ENCODE peak calls at places on chromosomes 6 and 20, in ten cellular contexts. U, Y, M, T, V, L, H, Z, J and G are unnamed samples.

GRCh38 chr6:97133071-97133470 is 149.9 kb downstream of the MMS22L start:
- DNase-seq in U (no peak), Y (no peak), M (no peak), T (no peak), V (peak), L (no peak), H (no peak), Z (no peak), J (no peak), G (no peak)

GRCh38 chr6:3252861-3253596 is 5.7 kb upstream of the PSMG4 start:
- DNase-seq in U (peak), Y (no peak), M (no peak), T (no peak), V (no peak), L (no peak), H (no peak), Z (no peak), J (no peak), G (no peak)

GRCh38 chr20:37969949-37970855 is 63.1 kb downstream of the TTI1 start:
- DNase-seq in U (no peak), Y (no peak), M (no peak), T (no peak), V (no peak), L (no peak), H (no peak), Z (peak), J (no peak), G (no peak)

GRCh38 chr6:33440649-33441309 is 13.6 kb upstream of the ZBTB9 start:
- DNase-seq in U (no peak), Y (no peak), M (no peak), T (no peak), V (no peak), L (no peak), H (no peak), Z (no peak), J (no peak), G (no peak)

GRCh38 chr6:8059129-8059528 is 5.1 kb downstream of the BLOC1S5 start:
- DNase-seq in U (no peak), Y (peak), M (no peak), T (no peak), V (peak), L (no peak), H (no peak), Z (no peak), J (no peak), G (no peak)

GRCh38 chr6:157941101-157941863 is 40.4 kb upstream of the SYNJ2 start:
- DNase-seq in U (no peak), Y (no peak), M (no peak), T (no peak), V (no peak), L (no peak), H (no peak), Z (no peak), J (no peak), G (no peak)

GRCh38 chr6:109693128-109693527 is 2.0 kb downstream of the FIG4 start:
- DNase-seq in U (no peak), Y (peak), M (no peak), T (no peak), V (no peak), L (no peak), H (no peak), Z (no peak), J (no peak), G (no peak)

GRCh38 chr6:141290871-141291270 is 841.9 kb upstream of the GJE1 start:
- DNase-seq in U (no peak), Y (no peak), M (no peak), T (no peak), V (no peak), L (no peak), H (no peak), Z (no peak), J (no peak), G (no peak)

GRCh38 chr6:152206072-152206818 is 398.8 kb downstream of the ESR1 start:
- DNase-seq in U (no peak), Y (peak), M (peak), T (peak), V (no peak), L (peak), H (peak), Z (peak), J (no peak), G (peak)

GRCh38 chr6:47278545-47278944 is 31.2 kb downstream of the TNFRSF21 start:
- DNase-seq in U (no peak), Y (no peak), M (no peak), T (no peak), V (no peak), L (no peak), H (no peak), Z (peak), J (no peak), G (no peak)

GRCh38 chr6:40881501-40881900 is 157.5 kb downstream of the UNC5CL start:
- DNase-seq in U (no peak), Y (no peak), M (no peak), T (no peak), V (no peak), L (no peak), H (no peak), Z (no peak), J (no peak), G (no peak)

GRCh38 chr20:56111951-56112730 is 106.8 kb upstream of the CBLN4 start:
- DNase-seq in U (no peak), Y (no peak), M (no peak), T (no peak), V (no peak), L (no peak), H (no peak), Z (no peak), J (no peak), G (no peak)

DNA sequence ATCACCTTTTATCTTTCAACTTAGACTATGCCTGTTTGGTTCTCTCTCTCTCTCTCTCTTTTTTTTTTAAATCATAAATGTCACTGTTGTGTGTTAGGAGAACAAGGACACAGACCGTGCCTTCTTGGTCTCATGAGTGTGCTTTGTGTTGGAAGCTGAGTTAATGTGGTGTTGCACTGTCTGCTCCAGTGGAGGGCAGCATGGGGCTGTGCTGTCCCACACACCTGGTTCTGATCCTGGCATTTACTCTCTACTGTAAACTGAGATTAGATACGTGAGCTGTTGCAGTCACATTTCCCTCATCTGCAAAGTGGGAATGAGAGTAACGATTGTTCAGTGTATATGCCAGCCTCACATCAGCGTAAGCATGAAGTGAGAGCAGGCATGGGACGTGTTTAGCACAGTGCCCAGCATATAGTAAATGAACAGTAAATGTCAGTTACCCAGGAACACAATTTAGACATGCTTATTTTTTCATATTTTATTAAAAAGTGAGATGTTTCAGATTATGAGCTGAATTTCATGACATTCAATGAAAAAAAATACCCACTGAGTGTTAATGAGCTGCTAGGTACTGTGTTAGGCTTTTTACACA is 161.1 kb downstream of the FARS2 start:
- DNase-seq in U (no peak), Y (peak), M (peak), T (no peak), V (peak), L (peak), H (peak), Z (peak), J (no peak), G (no peak)
- TF ChIP-seq CTCF in U (no peak), Y (peak), M (peak), T (peak), V (peak), L (peak), H (no peak), Z (peak), J (peak), G (peak)

GRCh38 chr6:138955262-138955661 is 32.8 kb downstream of the REPS1 start:
- DNase-seq in U (no peak), Y (no peak), M (no peak), T (no peak), V (no peak), L (no peak), H (no peak), Z (no peak), J (no peak), G (no peak)

GRCh38 chr6:138958595-138958994 is 29.5 kb downstream of the REPS1 start:
- DNase-seq in U (no peak), Y (no peak), M (no peak), T (no peak), V (no peak), L (no peak), H (no peak), Z (no peak), J (no peak), G (no peak)

GRCh38 chr6:138957903-138958302 is 30.1 kb downstream of the REPS1 start:
- DNase-seq in U (no peak), Y (no peak), M (no peak), T (no peak), V (no peak), L (no peak), H (no peak), Z (no peak), J (no peak), G (no peak)

GRCh38 chr6:138957484-138957883 is 30.6 kb downstream of the REPS1 start:
- DNase-seq in U (no peak), Y (peak), M (no peak), T (no peak), V (no peak), L (no peak), H (no peak), Z (no peak), J (no peak), G (no peak)

DNA sequence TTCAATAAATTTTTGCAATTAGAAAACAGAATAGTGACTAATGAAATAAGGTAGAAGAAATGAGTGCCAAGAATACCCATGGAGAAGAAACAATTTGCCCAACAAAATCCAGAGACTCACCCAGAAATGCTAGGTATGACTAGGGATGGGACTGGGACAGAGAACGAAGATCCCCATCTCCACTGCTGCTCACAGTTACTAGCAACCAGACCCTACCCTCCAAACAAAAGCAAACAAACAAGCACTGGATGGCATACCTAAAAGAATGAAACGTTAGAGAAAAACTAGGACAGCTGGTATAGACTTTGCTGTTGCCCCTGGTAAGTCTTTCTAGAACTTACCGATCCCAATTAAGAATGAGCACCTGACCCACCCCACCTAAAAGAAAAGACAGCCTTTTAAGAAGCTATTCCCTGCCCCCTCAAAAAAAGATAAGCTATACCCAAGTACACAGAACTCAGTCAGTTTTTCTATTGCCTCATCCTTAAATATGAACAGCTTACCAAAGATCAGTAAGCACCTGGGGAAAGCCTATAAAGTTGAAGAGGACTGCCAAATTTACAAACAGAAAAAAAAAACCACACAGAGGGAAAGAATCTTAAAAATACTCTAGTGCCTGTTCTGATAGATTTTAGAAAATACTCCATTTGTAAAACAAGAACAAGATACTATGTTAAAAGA is 31.7 kb downstream of the REPS1 start:
- DNase-seq in U (no peak), Y (no peak), M (no peak), T (no peak), V (no peak), L (no peak), H (no peak), Z (no peak), J (no peak), G (no peak)
- H3K27ac ChIP-seq in U (no peak), Y (no peak), M (no peak), T (no peak), V (no peak), L (peak), H (no peak), Z (no peak), J (no peak), G (no peak)

GRCh38 chr6:52505726-52506501 is 70.9 kb downstream of the TRAM2 start:
- DNase-seq in U (peak), Y (peak), M (no peak), T (no peak), V (no peak), L (no peak), H (no peak), Z (peak), J (no peak), G (no peak)
- TF ChIP-seq CTCF in U (no peak), Y (peak), M (peak), T (no peak), V (no peak), L (peak), H (no peak), Z (peak), J (no peak), G (no peak)

DNA sequence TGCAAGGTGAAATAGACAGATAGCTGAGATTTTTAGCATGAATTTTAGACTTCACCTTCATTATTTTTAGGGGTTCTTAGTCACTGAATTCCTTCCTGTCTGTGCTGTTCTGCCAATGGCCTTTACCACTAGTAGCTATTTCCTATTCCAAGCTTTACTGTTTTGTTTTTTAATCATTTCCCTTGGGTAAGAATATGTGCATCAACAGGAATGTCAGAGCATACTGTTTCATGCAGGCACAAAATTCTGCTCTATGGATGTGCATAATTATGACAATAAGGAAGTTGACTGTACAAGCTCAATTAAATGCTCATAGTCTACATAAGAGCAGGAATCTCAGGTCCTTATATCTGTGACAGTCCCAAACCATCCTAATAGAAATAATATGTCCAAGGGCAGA is 5.0 kb downstream of the TNFAIP3 start:
- DNase-seq in U (no peak), Y (no peak), M (no peak), T (no peak), V (peak), L (no peak), H (no peak), Z (no peak), J (no peak), G (no peak)
- H3K27ac ChIP-seq in U (peak), Y (no peak), M (no peak), T (no peak), V (no peak), L (no peak), H (peak), Z (no peak), J (peak), G (peak)

GRCh38 chr20:23141450-23142161 is 55.5 kb upstream of the CD93 start:
- DNase-seq in U (no peak), Y (no peak), M (no peak), T (no peak), V (peak), L (no peak), H (no peak), Z (no peak), J (no peak), G (no peak)

GRCh38 chr20:23143098-23143497 is 57.0 kb upstream of the CD93 start:
- DNase-seq in U (peak), Y (no peak), M (no peak), T (peak), V (peak), L (no peak), H (peak), Z (no peak), J (no peak), G (peak)

GRCh38 chr20:23143986-23144695 is 58.0 kb upstream of the CD93 start:
- DNase-seq in U (peak), Y (no peak), M (no peak), T (no peak), V (no peak), L (no peak), H (no peak), Z (no peak), J (no peak), G (no peak)

GRCh38 chr20:23141016-23141415 is 54.9 kb upstream of the CD93 start:
- DNase-seq in U (no peak), Y (no peak), M (no peak), T (no peak), V (no peak), L (no peak), H (no peak), Z (no peak), J (no peak), G (no peak)

DNA sequence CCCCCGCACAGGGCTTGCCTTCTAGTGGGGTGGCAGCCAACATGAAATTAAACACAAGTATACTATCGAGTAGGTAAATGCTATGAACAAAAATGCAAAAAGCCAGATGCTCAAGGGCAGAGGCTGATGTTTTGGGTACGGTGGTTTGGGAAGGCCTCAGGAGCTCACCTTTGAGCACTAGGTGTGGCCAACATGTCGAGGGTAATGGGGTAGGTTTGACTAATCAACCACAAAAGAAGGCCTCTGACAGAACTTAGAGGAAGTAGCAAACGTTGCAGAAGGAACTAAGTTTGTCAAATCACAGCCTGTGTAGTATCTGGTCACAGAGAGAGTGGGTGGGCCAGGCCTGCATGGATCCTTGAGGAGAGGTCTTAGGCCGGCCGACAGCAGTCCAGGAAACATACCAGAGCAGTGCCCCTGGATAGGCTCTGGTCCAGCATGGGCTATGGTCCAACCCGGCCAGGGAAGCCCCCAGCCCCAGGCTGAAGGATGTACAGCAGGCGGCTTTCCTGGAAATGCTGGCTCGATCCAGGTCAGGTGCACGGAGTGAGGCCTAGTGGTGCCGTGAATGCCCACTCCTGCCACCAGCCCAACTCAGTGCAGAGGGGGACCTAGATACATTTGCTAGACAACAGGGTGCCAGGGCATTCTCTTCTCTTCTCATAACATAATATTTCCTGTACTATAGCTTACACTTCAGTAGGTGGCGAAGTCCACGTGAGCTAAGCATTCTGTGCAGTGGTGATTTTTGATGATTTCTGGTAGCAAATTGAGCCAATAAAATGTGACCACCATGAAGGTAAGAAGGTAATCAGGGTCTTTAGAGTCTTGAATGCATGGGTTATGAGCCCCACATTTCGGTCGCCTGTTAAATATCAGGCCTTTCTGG is 56.3 kb upstream of the CD93 start:
- DNase-seq in U (no peak), Y (no peak), M (no peak), T (no peak), V (no peak), L (no peak), H (no peak), Z (no peak), J (peak), G (no peak)
- TF ChIP-seq CTCF in U (no peak), Y (no peak), M (no peak), T (no peak), V (no peak), L (no peak), H (no peak), Z (no peak), J (no peak), G (no peak)